ENCODE peak calls at places on chromosomes 3 and 15, in six cellular contexts. H, N, Q, X, Z and D are unnamed samples.

GRCh38 chr15:31200735-31201151 is 99.2 kb upstream of the TRPM1 start:
- DNase-seq in H (peak; percentile 75), N (no peak), Q (peak; percentile 43), X (peak; percentile 94), Z (peak; percentile 54), D (no peak)

GRCh38 chr3:195095035-195095703 is 175.8 kb downstream of the XXYLT1 start:
- DNase-seq in H (no peak), N (no peak), Q (no peak), X (peak; percentile 78), Z (no peak), D (no peak)

GRCh38 chr3:28234454-28234853 is 7.0 kb upstream of the CMC1 start:
- DNase-seq in H (no peak), N (no peak), Q (no peak), X (no peak), Z (no peak), D (no peak)

GRCh38 chr3:51718547-51719412 is 11.9 kb downstream of the GRM2 start:
- DNase-seq in H (no peak), N (peak; percentile 68), Q (peak; percentile 82), X (peak; percentile 98), Z (peak; percentile 71), D (peak; percentile 55)

GRCh38 chr3:10602769-10603768 is 97.7 kb upstream of the ATP2B2 start:
- DNase-seq in H (peak; percentile 67), N (no peak), Q (no peak), X (peak; percentile 96), Z (no peak), D (no peak)

GRCh38 chr3:48655586-48655985 is 7.1 kb downstream of the CELSR3 start:
- DNase-seq in H (no peak), N (no peak), Q (no peak), X (no peak), Z (no peak), D (no peak)

GRCh38 chr3:138362536-138362935 is 14.2 kb downstream of the MRAS start:
- DNase-seq in H (no peak), N (no peak), Q (no peak), X (no peak), Z (no peak), D (no peak)

GRCh38 chr3:190491533-190492054 is 22.3 kb upstream of the IL1RAP start:
- DNase-seq in H (no peak), N (no peak), Q (no peak), X (no peak), Z (no peak), D (peak; percentile 59)

GRCh38 chr15:45133561-45133920 is 3.7 kb downstream of the DUOX1 start:
- DNase-seq in H (no peak), N (no peak), Q (no peak), X (peak; percentile 94), Z (no peak), D (no peak)